ENCODE peak calls at places on chromosomes 2 and 18, in seven cellular contexts. E is left ventricle myocardium inferior, U is pancreas, H is osteoblast, R is cardiac muscle cell, F is breast epithelium, X is MM.1S. Q is an unnamed sample.

GRCh38 chr2:72386288-72386687 is 238.6 kb upstream of the CYP26B1 start:
- DNase-seq in R (no peak), H (no peak), U (no peak), F (no peak), X (no peak), E (no peak), Q (no peak)

GRCh38 chr2:229996320-229996719 is 72.4 kb downstream of the SLC16A14 start:
- DNase-seq in F (no peak), H (peak; percentile 17), R (no peak), E (no peak), X (no peak), U (no peak), Q (no peak)

GRCh38 chr18:59308201-59309014 is 10.0 kb downstream of the CPLX4 start:
- DNase-seq in X (peak; percentile 64), U (peak; percentile 89), E (peak; percentile 77), R (peak; percentile 76), F (peak; percentile 57), H (peak; percentile 96), Q (no peak)

GRCh38 chr18:44651453-44651852 is 29.2 kb upstream of the SETBP1 start:
- DNase-seq in E (no peak), R (peak; percentile 96), X (no peak), F (no peak), H (peak; percentile 47), U (no peak), Q (peak; percentile 38)

GRCh38 chr2:239775623-239776440 is 249.3 kb downstream of the NDUFA10 start:
- DNase-seq in X (no peak), U (no peak), E (no peak), F (no peak), H (peak; percentile 52), R (peak; percentile 21), Q (no peak)

GRCh38 chr18:61606068-61606660 is 272.9 kb downstream of the CDH20 start:
- DNase-seq in E (peak; percentile 33), U (no peak), F (peak; percentile 22), X (no peak), R (peak; percentile 70), H (peak; percentile 37), Q (no peak)

GRCh38 chr2:19691892-19692291 is 209.9 kb downstream of the TTC32 start:
- DNase-seq in F (no peak), E (no peak), R (no peak), X (no peak), U (no peak), H (no peak), Q (no peak)

GRCh38 chr2:38615237-38615636 is 12.5 kb upstream of the HNRNPLL start:
- DNase-seq in E (no peak), H (peak; percentile 84), F (no peak), R (peak; percentile 58), X (no peak), U (no peak), Q (no peak)

GRCh38 chr18:76764296-76764901 is 58.0 kb upstream of the ZNF236 start:
- DNase-seq in H (no peak), E (no peak), F (no peak), X (no peak), U (no peak), R (no peak), Q (no peak)

GRCh38 chr2:86036790-86037138 is 68.9 kb downstream of the POLR1A start:
- DNase-seq in F (no peak), X (no peak), U (no peak), R (no peak), E (no peak), H (no peak), Q (no peak)

GRCh38 chr2:99659874-99660273 is 170.1 kb upstream of the REV1 start:
- DNase-seq in X (no peak), H (no peak), E (no peak), R (peak; percentile 11), F (no peak), U (no peak), Q (no peak)

GRCh38 chr2:117698287-117698686 is 116.2 kb upstream of the DDX18 start:
- DNase-seq in R (no peak), E (no peak), U (no peak), F (no peak), H (no peak), X (no peak), Q (no peak)

GRCh38 chr18:23037646-23038045 is 97.6 kb upstream of the CABLES1 start:
- DNase-seq in R (no peak), E (no peak), F (no peak), X (no peak), H (no peak), U (no peak), Q (no peak)

GRCh38 chr18:23032030-23032582 is 99.0 kb downstream of the RBBP8 start:
- DNase-seq in F (no peak), U (no peak), R (peak; percentile 80), H (no peak), X (no peak), E (no peak), Q (peak; percentile 28)

GRCh38 chr18:23036611-23037259 is 98.5 kb upstream of the CABLES1 start:
- DNase-seq in X (no peak), U (no peak), E (no peak), H (no peak), F (no peak), R (no peak), Q (no peak)

GRCh38 chr18:23038712-23039111 is 96.6 kb upstream of the CABLES1 start:
- DNase-seq in X (no peak), F (no peak), E (no peak), H (no peak), R (peak; percentile 29), U (no peak), Q (peak; percentile 7)

DNA sequence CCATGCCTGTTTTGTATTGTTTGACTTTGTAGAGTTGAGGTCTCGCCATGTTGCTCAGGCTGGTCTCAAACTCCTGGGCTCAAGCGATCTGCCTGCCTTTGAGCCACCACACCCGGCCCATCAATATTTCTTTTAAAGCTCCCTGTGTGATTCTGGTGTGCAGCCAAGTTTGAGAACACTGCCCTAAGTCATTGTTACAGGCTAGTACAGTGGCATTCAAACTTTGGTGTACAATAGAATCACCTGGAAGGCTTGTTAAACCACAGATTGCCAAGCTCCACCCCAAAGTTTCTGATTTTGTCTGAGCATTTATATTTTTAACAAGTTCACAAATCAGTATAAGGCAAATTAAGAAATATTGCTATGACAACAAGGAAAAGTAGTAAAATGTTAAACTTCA is 100.0 kb downstream of the RBBP8 start:
- DNase-seq in H (no peak), F (no peak), R (no peak), E (no peak), X (no peak), U (no peak), Q (no peak)
- H3K4me3 ChIP-seq in H (no peak overlapping the region), F (no peak overlapping the region), R (no peak overlapping the region), E (no peak overlapping the region), X (no peak overlapping the region), U (no peak overlapping the region), Q (no peak overlapping the region)

GRCh38 chr2:39849982-39850526 is 71.0 kb upstream of the THUMPD2 start:
- DNase-seq in E (no peak), F (no peak), X (no peak), R (no peak), U (no peak), H (no peak), Q (no peak)

GRCh38 chr2:39855856-39856255 is 76.8 kb upstream of the THUMPD2 start:
- DNase-seq in U (no peak), X (no peak), H (no peak), E (no peak), R (no peak), F (no peak), Q (no peak)

GRCh38 chr2:39851251-39851650 is 72.2 kb upstream of the THUMPD2 start:
- DNase-seq in E (no peak), X (no peak), H (no peak), U (no peak), F (no peak), R (peak; percentile 11), Q (no peak)

DNA sequence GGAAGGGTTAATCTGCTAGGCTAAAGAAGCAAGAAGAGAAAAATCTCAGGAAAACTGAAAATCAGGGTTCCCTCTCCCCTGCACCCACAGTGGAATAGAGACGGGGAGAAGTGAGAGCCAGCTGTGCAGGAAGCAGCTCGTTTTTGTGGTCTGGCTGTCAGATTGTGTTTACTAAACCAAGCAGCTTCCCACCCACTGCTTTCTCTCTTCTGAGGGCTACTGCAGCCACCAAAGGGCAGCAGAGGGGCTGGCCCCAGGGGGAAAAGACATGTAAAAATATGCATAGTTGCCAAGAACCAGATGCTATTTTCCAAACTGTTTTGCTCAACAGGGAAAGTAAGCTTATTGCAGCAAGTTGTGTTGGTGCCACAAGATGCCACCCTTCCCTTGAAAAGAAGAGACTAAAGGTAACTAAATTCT is 72.6 kb upstream of the THUMPD2 start:
- DNase-seq in E (no peak), U (no peak), F (no peak), H (no peak), X (peak; percentile 63), R (peak; percentile 57), Q (no peak)
- TF ChIP-seq CTCF in E (no peak), U (no peak), F (no peak), H (peak; percentile 36), X (peak; percentile 17), R (no peak), Q (no peak)

DNA sequence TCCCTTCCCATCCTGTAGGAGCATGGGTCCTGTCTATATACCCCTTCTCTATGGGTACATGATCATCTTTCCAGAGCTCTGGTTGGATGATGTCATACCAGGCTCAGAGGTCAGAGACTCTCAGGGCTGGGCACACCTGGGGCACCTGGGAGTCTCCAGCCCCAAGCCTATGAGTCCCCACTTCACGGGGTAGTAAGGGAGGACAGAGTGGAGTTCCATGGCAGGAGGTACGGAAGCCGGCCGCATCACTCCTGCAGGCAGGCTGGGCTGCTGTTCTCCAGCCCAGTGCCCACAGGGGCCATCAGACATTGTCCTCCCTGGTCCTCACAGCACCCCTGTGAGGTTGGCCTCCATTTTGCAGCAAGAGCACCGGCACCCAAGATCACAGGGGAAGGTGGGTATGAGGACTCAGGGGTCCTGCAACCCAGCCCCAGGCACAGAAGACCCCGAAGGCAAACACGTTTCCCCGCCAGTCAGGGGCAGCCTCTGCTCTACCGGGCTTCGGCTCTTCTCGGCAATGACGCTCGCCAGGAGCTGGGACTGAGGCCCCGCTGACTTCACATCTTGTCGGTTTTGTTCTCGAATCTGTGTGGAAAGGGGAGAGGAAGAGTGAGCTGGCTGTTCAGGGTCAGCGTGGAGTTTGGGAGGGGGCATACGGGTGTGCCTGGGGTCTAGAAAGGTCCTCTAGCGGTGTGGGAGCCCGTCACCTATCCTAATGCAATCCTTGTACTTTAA is 91.5 kb downstream of the ADD2 start:
- DNase-seq in U (no peak), X (no peak), H (no peak), F (no peak), R (no peak), E (no peak), Q (no peak)
- H3K36me3 ChIP-seq in U (no peaks in the 10 kb centered on the region), X (no peaks in the 10 kb centered on the region), H (no peaks in the 10 kb centered on the region), F (no peaks in the 10 kb centered on the region), R (no peaks in the 10 kb centered on the region), E (no peaks in the 10 kb centered on the region), Q (no peaks in the 10 kb centered on the region)

DNA sequence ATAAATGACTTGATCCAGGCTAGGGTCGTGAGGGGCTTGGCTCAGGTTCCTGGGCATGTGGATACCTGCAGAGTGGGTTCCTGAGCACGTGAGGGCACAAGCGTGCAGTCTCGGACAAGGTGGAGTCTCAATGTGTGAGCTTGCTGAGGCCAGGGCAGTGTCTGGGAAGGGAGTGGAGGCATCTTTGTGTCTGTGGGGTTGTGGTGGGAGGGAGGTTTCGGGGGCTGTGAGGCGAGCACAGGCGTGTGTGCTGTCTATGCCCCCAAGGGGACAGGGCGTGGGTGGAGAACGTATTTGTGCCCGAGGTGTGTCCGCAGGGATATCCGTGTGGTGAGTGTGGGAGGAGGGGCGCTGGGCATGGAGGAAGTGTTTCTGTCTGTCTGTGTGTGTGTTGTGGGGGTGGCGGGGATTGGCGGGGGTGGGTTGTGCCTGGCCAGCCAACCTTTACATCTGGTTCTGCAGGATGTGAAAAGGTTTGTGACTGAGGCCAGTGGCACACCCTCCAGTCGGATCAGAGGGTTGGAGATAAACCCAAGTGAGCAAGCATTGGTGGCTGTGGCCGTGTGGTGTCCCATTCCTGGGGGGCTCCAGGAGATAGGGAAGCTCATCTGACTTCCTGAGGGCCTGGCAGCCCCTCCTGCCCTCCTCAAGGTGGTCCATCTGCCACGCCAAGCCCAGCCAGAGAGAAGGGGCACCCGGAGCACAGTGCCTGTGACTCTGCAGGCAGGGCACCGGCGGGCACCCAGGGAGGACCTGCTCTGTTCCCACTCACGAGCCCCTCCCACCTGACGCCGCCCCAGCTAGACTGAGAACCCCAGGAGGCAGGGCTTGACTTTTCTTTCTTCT is 57.1 kb downstream of the ZFP36L2 start:
- DNase-seq in R (no peak), F (peak; percentile 50), X (no peak), U (peak; percentile 76), H (peak; percentile 79), E (no peak), Q (peak; percentile 49)
- H3K4me3 ChIP-seq in R (no peak overlapping the region), F (no peak overlapping the region), X (no peak overlapping the region), U (no peak overlapping the region), H (no peak overlapping the region), E (peak overlapping the region; percentile 14), Q (no peak overlapping the region)

Q was measured in kidney epithelial cell.